ENCODE peak calls at places on chromosome 9, in five cellular contexts. R is thyroid gland, U is neuronal stem cell, B is left ventricle myocardium inferior, H is neural progenitor cell. M is an unnamed sample.

GRCh38 chr9:71048271-71048670 is 73.2 kb downstream of the TRPM3 start:
- DNase-seq in R (no peak), U (no peak), B (no peak), H (peak; percentile 66), M (no peak)

GRCh38 chr9:626591-626990 is 214.9 kb upstream of the DMRT1 start:
- DNase-seq in R (no peak), U (no peak), B (no peak), H (no peak), M (no peak)

GRCh38 chr9:87336914-87337333 is 160.7 kb upstream of the DAPK1 start:
- DNase-seq in R (peak; percentile 39), U (peak; percentile 65), B (no peak), H (peak; percentile 89), M (no peak)

GRCh38 chr9:5665059-5665458 is 36.2 kb downstream of the RIC1 start:
- DNase-seq in R (no peak), U (no peak), B (no peak), H (no peak), M (no peak)

GRCh38 chr9:131169567-131169966 is 44.2 kb downstream of the NUP214 start:
- DNase-seq in R (no peak), U (no peak), B (no peak), H (no peak), M (no peak)

GRCh38 chr9:103203172-103203571 is 208.0 kb downstream of the CYLC2 start:
- DNase-seq in R (no peak), U (no peak), B (no peak), H (no peak), M (no peak)

GRCh38 chr9:124257070-124257864 is 482 bp upstream of the NEK6 start:
- DNase-seq in R (no peak), U (no peak), B (no peak), H (peak; percentile 33), M (no peak)

GRCh38 chr9:34267660-34268059 is 61.4 kb downstream of the KIF24 start:
- DNase-seq in R (no peak), U (no peak), B (no peak), H (no peak), M (no peak)

GRCh38 chr9:121984726-121985402 is 108.2 kb downstream of the TTLL11 start:
- DNase-seq in R (no peak), U (no peak), B (no peak), H (no peak), M (no peak)

GRCh38 chr9:84839538-84839937 is 170.0 kb downstream of the NTRK2 start:
- DNase-seq in R (peak; percentile 44), U (no peak), B (no peak), H (peak; percentile 68), M (no peak)

DNA sequence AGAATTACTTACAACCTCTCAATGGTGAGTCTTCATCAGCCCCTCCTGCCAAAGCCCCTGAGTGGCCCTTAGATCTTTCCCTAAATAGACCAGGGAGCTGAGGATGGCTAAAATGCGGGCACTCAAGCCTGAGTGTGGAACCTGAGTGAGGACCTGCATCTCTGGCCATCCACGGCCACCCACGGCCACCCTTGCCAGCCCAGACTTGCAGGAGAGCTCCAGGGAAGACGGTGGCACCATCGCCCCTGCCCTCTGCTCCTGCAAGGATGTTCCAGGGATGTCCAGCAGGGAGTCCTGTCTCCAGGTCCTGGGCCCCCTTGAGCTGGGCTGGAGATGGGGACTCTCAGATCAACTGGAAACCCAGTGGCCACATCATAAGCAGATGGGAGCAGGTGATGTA is 68.2 kb upstream of the OLFM1 start:
- DNase-seq in R (no peak), U (no peak), B (no peak), H (no peak), M (no peak)
- H3K27me3 ChIP-seq in R (no peaks in the 10 kb centered on the region), U (no peaks in the 10 kb centered on the region), B (peaks cover 83% of the 10 kb centered on the region), H (no peaks in the 10 kb centered on the region), M (no peaks in the 10 kb centered on the region)

GRCh38 chr9:77954018-77954417 is 77.6 kb downstream of the GNAQ start:
- DNase-seq in R (no peak), U (no peak), B (no peak), H (no peak), M (no peak)

GRCh38 chr9:77952641-77953341 is 78.8 kb downstream of the GNAQ start:
- DNase-seq in R (no peak), U (no peak), B (no peak), H (no peak), M (no peak)

GRCh38 chr9:77954619-77955018 is 77.0 kb downstream of the GNAQ start:
- DNase-seq in R (no peak), U (no peak), B (no peak), H (no peak), M (no peak)

GRCh38 chr9:77953590-77953989 is 78.0 kb downstream of the GNAQ start:
- DNase-seq in R (no peak), U (no peak), B (no peak), H (no peak), M (no peak)

GRCh38 chr9:77951369-77951768 is 80.2 kb downstream of the GNAQ start:
- DNase-seq in R (no peak), U (no peak), B (no peak), H (no peak), M (no peak)
- H3K4me1 ChIP-seq in R (peaks cover 62% of the 10 kb centered on the region), U (peaks cover 4% of the 10 kb centered on the region), B (peaks cover 75% of the 10 kb centered on the region), H (peaks cover 17% of the 10 kb centered on the region), M (peaks cover 3% of the 10 kb centered on the region)

GRCh38 chr9:134624119-134624826 is 17.3 kb upstream of the COL5A1 start:
- DNase-seq in R (no peak), U (no peak), B (no peak), H (no peak), M (no peak)

GRCh38 chr9:134622896-134623407 is 18.7 kb upstream of the COL5A1 start:
- DNase-seq in R (no peak), U (no peak), B (no peak), H (no peak), M (no peak)

GRCh38 chr9:134624827-134625181 is 16.8 kb upstream of the COL5A1 start:
- DNase-seq in R (no peak), U (no peak), B (no peak), H (no peak), M (no peak)

GRCh38 chr9:134621558-134622110 is 20.0 kb upstream of the COL5A1 start:
- DNase-seq in R (no peak), U (no peak), B (no peak), H (no peak), M (no peak)

GRCh38 chr9:134623408-134624066 is 18.1 kb upstream of the COL5A1 start:
- DNase-seq in R (no peak), U (no peak), B (no peak), H (no peak), M (no peak)
- H3K27me3 ChIP-seq in R (no peaks in the 10 kb centered on the region), U (no peaks in the 10 kb centered on the region), B (peaks cover 48% of the 10 kb centered on the region), H (no peaks in the 10 kb centered on the region), M (no peaks in the 10 kb centered on the region)

GRCh38 chr9:137371966-137372651 is 50.9 kb downstream of the EXD3 start:
- DNase-seq in R (no peak), U (no peak), B (no peak), H (no peak), M (no peak)
- H3K4me1 ChIP-seq in R (no peaks in the 10 kb centered on the region), U (peaks cover 49% of the 10 kb centered on the region), B (peaks cover 9% of the 10 kb centered on the region), H (peaks cover 58% of the 10 kb centered on the region), M (no peaks in the 10 kb centered on the region)

GRCh38 chr9:98229090-98229395 is 26.4 kb downstream of the TBC1D2 start:
- DNase-seq in R (no peak), U (no peak), B (no peak), H (no peak), M (no peak)

GRCh38 chr9:98226516-98226915 is 28.9 kb downstream of the TBC1D2 start:
- DNase-seq in R (no peak), U (no peak), B (no peak), H (no peak), M (no peak)

GRCh38 chr9:98226968-98227367 is 28.5 kb downstream of the TBC1D2 start:
- DNase-seq in R (no peak), U (no peak), B (no peak), H (no peak), M (no peak)

GRCh38 chr9:98228392-98229089 is 26.9 kb downstream of the TBC1D2 start:
- DNase-seq in R (no peak), U (no peak), B (no peak), H (no peak), M (no peak)

DNA sequence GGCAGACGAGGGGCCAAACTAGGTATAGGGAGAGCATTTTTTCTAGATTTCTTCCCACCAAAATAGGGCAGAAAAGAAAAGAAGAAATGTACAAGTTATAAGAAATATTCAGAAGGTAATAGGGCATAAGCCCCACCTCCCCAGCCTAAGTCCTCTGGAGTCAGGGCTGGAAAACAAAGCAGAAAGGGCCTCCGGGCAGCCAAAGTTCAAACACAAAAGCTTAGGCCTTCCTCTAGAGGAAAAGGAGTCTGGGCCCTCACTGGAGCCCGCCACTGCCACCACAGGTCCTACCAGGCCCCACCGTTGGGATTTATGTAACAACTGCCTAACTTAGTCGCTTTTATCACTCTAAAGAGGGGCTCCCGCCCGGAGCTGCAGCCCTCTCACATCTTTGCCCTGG is 27.6 kb downstream of the TBC1D2 start:
- DNase-seq in R (no peak), U (no peak), B (no peak), H (peak; percentile 13), M (no peak)
- H3K27me3 ChIP-seq in R (no peaks in the 10 kb centered on the region), U (no peaks in the 10 kb centered on the region), B (no peaks in the 10 kb centered on the region), H (no peaks in the 10 kb centered on the region), M (no peaks in the 10 kb centered on the region)

GRCh38 chr9:120735009-120735408 is 20.7 kb upstream of the MEGF9 start:
- DNase-seq in R (peak; percentile 28), U (no peak), B (no peak), H (no peak), M (no peak)

GRCh38 chr9:120740135-120740534 is 25.9 kb upstream of the MEGF9 start:
- DNase-seq in R (no peak), U (no peak), B (no peak), H (no peak), M (no peak)

GRCh38 chr9:120735415-120736126 is 21.3 kb upstream of the MEGF9 start:
- DNase-seq in R (peak; percentile 39), U (no peak), B (no peak), H (no peak), M (no peak)

GRCh38 chr9:120734607-120735006 is 20.3 kb upstream of the MEGF9 start:
- DNase-seq in R (no peak), U (no peak), B (no peak), H (no peak), M (no peak)

DNA sequence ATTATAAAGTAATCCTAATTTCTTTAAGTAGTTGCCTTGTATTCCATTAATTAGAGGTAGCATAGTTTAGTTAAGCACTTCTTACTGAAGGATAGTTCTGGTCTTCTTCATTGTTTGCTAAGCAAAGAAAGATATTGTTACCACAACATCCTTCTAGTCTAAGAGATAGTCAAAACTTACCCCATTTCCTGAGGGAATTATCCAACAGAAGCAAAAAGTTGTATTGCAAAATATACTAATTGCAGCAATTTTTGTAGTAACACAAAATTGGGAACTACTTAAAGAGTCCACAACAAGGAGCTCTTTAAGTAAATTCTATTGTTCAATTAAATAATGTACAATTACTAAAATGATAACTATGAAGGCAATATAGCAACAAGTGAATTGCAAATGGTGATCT is 23.1 kb upstream of the MEGF9 start:
- DNase-seq in R (no peak), U (no peak), B (no peak), H (no peak), M (no peak)
- H3K4me1 ChIP-seq in R (peaks cover 28% of the 10 kb centered on the region), U (peaks cover 2% of the 10 kb centered on the region), B (peaks cover 20% of the 10 kb centered on the region), H (no peaks in the 10 kb centered on the region), M (no peaks in the 10 kb centered on the region)